ENCODE peak calls at places on chromosomes 1 and 21, in six cellular contexts. R, F, L, P, M and O are unnamed samples.
A peak's percentile ranks its signal among the peaks of the same experiment; 100 is the strongest.

GRCh38 chr1:13499422-13499821 is 14.4 kb downstream of the LRRC38 start:
- DNase-seq in M (no peak), R (no peak), L (no peak), F (no peak), P (no peak), O (no peak)

GRCh38 chr1:70896224-70896623 is 151.4 kb downstream of the PTGER3 start:
- DNase-seq in F (no peak), P (no peak), M (no peak), R (no peak), L (no peak), O (no peak)

GRCh38 chr1:244730934-244731434 is 78.1 kb downstream of the DESI2 start:
- DNase-seq in R (no peak), P (no peak), M (no peak), F (no peak), L (no peak), O (peak; percentile 65)

GRCh38 chr1:203117611-203118575 is 9.6 kb upstream of the ADORA1 start:
- DNase-seq in P (peak; percentile 82), M (no peak), R (peak; percentile 93), F (peak; percentile 43), L (no peak), O (peak; percentile 91)

GRCh38 chr1:67947114-67947513 is 103.3 kb downstream of the DIRAS3 start:
- DNase-seq in P (no peak), F (no peak), R (no peak), L (no peak), M (no peak), O (no peak)

GRCh38 chr1:66313446-66313845 is 220.5 kb upstream of the SGIP1 start:
- DNase-seq in P (no peak), L (no peak), R (no peak), M (no peak), F (no peak), O (no peak)

GRCh38 chr1:10724052-10724494 is 72.4 kb downstream of the CASZ1 start:
- DNase-seq in M (peak; percentile 27), R (no peak), P (no peak), F (peak; percentile 42), L (peak; percentile 31), O (no peak)

GRCh38 chr21:16708431-16708830 is 804.4 kb upstream of the CXADR start:
- DNase-seq in P (no peak), R (no peak), F (no peak), M (peak; percentile 19), L (peak; percentile 12), O (no peak)

GRCh38 chr1:23196627-23197328 is 20.5 kb downstream of the HTR1D start:
- DNase-seq in P (no peak), L (peak; percentile 80), M (peak; percentile 99), F (peak; percentile 98), R (peak; percentile 18), O (no peak)